ENCODE peak calls at places on chromosomes 5 and 9, in nine cellular contexts. C is sigmoid colon, K is GM12878, W is A549, T is stomach, P is tibial nerve, I is H1, B is transverse colon, N is ovary. H is an unnamed sample.

GRCh38 chr5:167389537-167389936 is 901.9 kb upstream of the WWC1 start:
- DNase-seq in C (no peak), T (no peak), N (no peak), P (no peak), B (no peak), I (no peak), W (no peak), K (no peak), H (no peak)

GRCh38 chr5:18314192-18314778 is 680.0 kb downstream of the TAF11L14 start:
- DNase-seq in I (no peak), P (no peak), B (no peak), N (no peak), W (peak; percentile 25), K (no peak), C (no peak), T (no peak), H (no peak)

GRCh38 chr5:131756942-131757341 is 39.9 kb downstream of the FNIP1 start:
- DNase-seq in I (no peak), C (no peak), N (no peak), T (no peak), B (no peak), W (no peak), P (no peak), K (no peak), H (no peak)

GRCh38 chr9:35960029-35960655 is 2.2 kb upstream of the OR2S2 start:
- DNase-seq in W (no peak), C (no peak), T (no peak), I (peak; percentile 13), N (no peak), K (no peak), P (no peak), B (peak; percentile 55), H (no peak)

GRCh38 chr9:13719410-13719809 is 439.9 kb upstream of the MPDZ start:
- DNase-seq in K (no peak), I (no peak), P (no peak), N (no peak), B (no peak), C (no peak), W (no peak), T (no peak), H (no peak)

GRCh38 chr9:135850737-135851136 is 56.6 kb downstream of the CAMSAP1 start:
- DNase-seq in K (no peak), P (no peak), W (no peak), B (no peak), C (no peak), I (no peak), N (no peak), T (no peak), H (no peak)

GRCh38 chr5:88870280-88870679 is 12.7 kb downstream of the MEF2C start:
- DNase-seq in C (no peak), T (no peak), N (no peak), I (no peak), P (no peak), W (no peak), K (no peak), B (no peak), H (no peak)

GRCh38 chr9:109087795-109088194 is 32.0 kb downstream of the TMEM245 start:
- DNase-seq in B (no peak), W (no peak), K (no peak), N (no peak), P (no peak), T (no peak), C (no peak), I (no peak), H (no peak)

GRCh38 chr9:69379250-69379982 is 54.4 kb downstream of the ENTREP1 start:
- DNase-seq in T (no peak), C (no peak), B (no peak), K (no peak), P (no peak), N (no peak), W (no peak), I (no peak), H (peak; percentile 75)

GRCh38 chr5:53071738-53072137 is 37.8 kb downstream of the MOCS2 start:
- DNase-seq in P (no peak), I (no peak), T (no peak), W (no peak), B (no peak), N (no peak), K (no peak), C (no peak), H (no peak)

GRCh38 chr5:179495906-179496455 is 54.4 kb upstream of the RUFY1 start:
- DNase-seq in K (no peak), C (no peak), I (no peak), T (no peak), B (no peak), P (no peak), W (no peak), N (no peak), H (no peak)

GRCh38 chr9:36836486-36836885 is 197.6 kb downstream of the PAX5 start:
- DNase-seq in I (no peak), W (no peak), N (no peak), T (no peak), B (no peak), K (no peak), C (no peak), P (no peak), H (no peak)

GRCh38 chr9:72924116-72924790 is 28.6 kb downstream of the ALDH1A1 start:
- DNase-seq in C (no peak), B (no peak), P (no peak), T (no peak), N (no peak), I (no peak), W (no peak), K (no peak), H (no peak)

GRCh38 chr5:149493316-149493715 is 57.9 kb downstream of the CSNK1A1 start:
- DNase-seq in N (no peak), I (no peak), C (no peak), P (no peak), T (no peak), B (no peak), W (no peak), K (no peak), H (no peak)

GRCh38 chr5:123039673-123040072 is 3.1 kb upstream of the PPIC start:
- DNase-seq in B (no peak), K (no peak), P (no peak), T (no peak), N (no peak), I (no peak), C (no peak), W (no peak), H (no peak)

GRCh38 chr5:123037104-123037418 is 536 bp upstream of the PPIC start:
- DNase-seq in I (no peak), T (no peak), W (no peak), B (no peak), K (no peak), P (no peak), C (no peak), N (no peak), H (no peak)

GRCh38 chr5:123035320-123035949 is 1.1 kb downstream of the PPIC start:
- DNase-seq in B (peak; percentile 63), P (no peak), W (peak; percentile 90), N (peak; percentile 15), K (no peak), T (peak; percentile 38), C (peak; percentile 75), I (peak; percentile 66), H (no peak)

GRCh38 chr5:123035950-123036390 is 555 bp downstream of the PPIC start:
- DNase-seq in T (peak; percentile 63), K (no peak), C (peak; percentile 83), I (peak; percentile 77), P (no peak), W (peak; percentile 59), N (peak; percentile 49), B (peak; percentile 58), H (no peak)

DNA sequence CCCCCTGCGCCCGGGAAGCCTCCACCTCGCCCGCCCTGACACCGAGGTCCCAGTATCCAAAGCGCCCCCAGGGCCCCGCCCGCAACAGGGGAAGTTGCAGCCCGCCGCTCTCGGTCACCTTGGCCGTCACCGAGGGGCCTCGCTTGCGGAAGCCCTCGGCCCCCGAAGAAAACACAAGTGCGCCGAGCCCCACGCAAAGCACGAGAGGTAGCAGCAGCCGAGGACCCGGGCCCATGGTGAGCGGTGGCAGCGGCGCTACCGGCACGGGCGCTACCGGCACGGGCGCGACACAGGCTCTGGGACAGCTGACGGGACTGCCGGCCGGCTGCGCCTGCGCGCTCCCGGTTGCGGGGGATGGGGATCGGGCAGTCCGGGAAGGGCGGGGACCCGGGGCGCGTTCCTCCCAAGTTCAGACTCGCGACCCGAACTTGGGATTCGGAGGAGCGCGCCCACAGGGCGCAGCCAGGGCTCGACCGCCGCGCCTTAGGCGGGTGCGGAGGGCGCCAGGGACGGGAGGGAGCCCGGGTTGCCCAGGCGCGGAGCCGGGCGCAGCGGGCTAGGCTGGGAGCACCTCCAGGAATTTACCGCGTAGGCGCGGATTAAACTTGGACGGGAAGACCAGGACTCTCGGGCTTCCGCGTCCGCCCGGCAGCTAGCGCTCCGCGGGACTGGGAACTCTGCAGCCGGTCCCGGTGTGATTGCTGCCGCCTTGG is at the start of gene PPIC:
- DNase-seq in C (peak; percentile 95), B (peak; percentile 91), N (peak; percentile 82), P (peak; percentile 43), I (peak; percentile 93), T (peak; percentile 89), K (no peak), W (peak; percentile 91), H (peak; percentile 95)
- TF ChIP-seq POLR2A in C (peak; percentile 74), B (peak; percentile 84), N (peak; percentile 32), P (peak; percentile 42), I (no peak), T (peak; percentile 23), K (no peak), W (peak; percentile 81), H (peak; percentile 2)

GRCh38 chr5:141512390-141513020 is 23.6 kb downstream of the PCDHGC5 start:
- DNase-seq in K (no peak), B (peak; percentile 90), T (peak; percentile 88), C (peak; percentile 93), W (peak; percentile 62), P (peak; percentile 68), I (peak; percentile 99), N (peak; percentile 82), H (no peak)
- TF ChIP-seq EP300 in K (no peak), B (no peak), T (no peak), C (no peak), W (no peak), P (no peak), I (no peak), N (no peak), H (no peak)

GRCh38 chr5:13357937-13358336 is 586.6 kb downstream of the DNAH5 start:
- DNase-seq in W (no peak), N (no peak), C (no peak), B (no peak), K (no peak), P (no peak), T (no peak), I (no peak), H (no peak)
- TF ChIP-seq POLR2A in W (no peak), N (no peak), C (no peak), B (no peak), K (no peak), P (no peak), T (no peak), I (no peak), H (no peak)

DNA sequence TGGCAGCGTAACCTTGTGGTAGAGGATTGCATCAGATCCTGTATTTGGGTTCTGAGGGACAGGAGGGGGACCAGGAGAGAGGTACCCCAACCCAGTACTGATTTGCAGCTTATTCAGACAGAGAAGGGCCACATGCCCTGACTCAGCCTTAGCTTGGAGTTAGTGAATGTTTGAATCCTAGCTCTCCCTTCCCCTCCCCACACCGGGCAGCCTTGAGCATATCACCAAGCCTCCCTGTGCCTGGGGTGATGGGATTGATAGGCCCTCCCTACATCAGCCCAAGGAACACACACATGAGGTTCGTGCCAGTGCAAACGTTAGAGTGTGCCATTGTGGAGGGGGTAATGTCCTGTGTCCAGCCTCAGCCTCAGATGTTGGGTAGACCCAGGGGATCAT is 71.9 kb downstream of the AMBP start:
- DNase-seq in K (no peak), T (no peak), B (no peak), W (no peak), I (peak; percentile 27), N (peak; percentile 1), C (peak; percentile 43), P (no peak), H (no peak)
- TF ChIP-seq EP300 in K (no peak), T (no peak), B (no peak), W (no peak), I (no peak), N (no peak), C (no peak), P (no peak), H (no peak)